ENCODE peak calls at places on chromosome 21, in ten cellular contexts. M, Z, C, E, R, S, V, Q, U and O are unnamed samples.

GRCh38 chr21:36656138-36656537 is 42.8 kb upstream of the SIM2 start:
- DNase-seq in M (peak), Z (no peak), C (no peak), E (no peak), R (no peak), S (no peak), V (no peak), Q (no peak), U (no peak), O (no peak)

GRCh38 chr21:33402011-33402979 is 918 bp upstream of the IFNGR2 start:
- DNase-seq in M (peak), Z (no peak), C (peak), E (no peak), R (peak), S (peak), V (no peak), Q (no peak), U (no peak), O (peak)

GRCh38 chr21:16978309-16978895 is 534.4 kb upstream of the CXADR start:
- DNase-seq in M (no peak), Z (no peak), C (no peak), E (no peak), R (no peak), S (no peak), V (no peak), Q (no peak), U (no peak), O (peak)

GRCh38 chr21:34640858-34641257 is 25.9 kb upstream of the RCAN1 start:
- DNase-seq in M (peak), Z (peak), C (peak), E (peak), R (no peak), S (peak), V (peak), Q (no peak), U (no peak), O (no peak)

GRCh38 chr21:33259428-33259827 is 6.7 kb upstream of the IL10RB start:
- DNase-seq in M (no peak), Z (peak), C (no peak), E (no peak), R (no peak), S (peak), V (no peak), Q (no peak), U (no peak), O (no peak)

GRCh38 chr21:22225299-22225698 is 1227.1 kb downstream of the NCAM2 start:
- DNase-seq in M (no peak), Z (no peak), C (no peak), E (no peak), R (no peak), S (no peak), V (no peak), Q (no peak), U (no peak), O (no peak)

GRCh38 chr21:45643021-45643980 is at the start of gene PCBP3:
- DNase-seq in M (peak), Z (peak), C (peak), E (peak), R (peak), S (peak), V (no peak), Q (peak), U (peak), O (peak)

GRCh38 chr21:43733529-43734071 is 14.7 kb downstream of the PDXK start:
- DNase-seq in M (peak), Z (no peak), C (peak), E (no peak), R (peak), S (peak), V (no peak), Q (no peak), U (no peak), O (no peak)

GRCh38 chr21:42765656-42766055 is 112.2 kb downstream of the PDE9A start:
- DNase-seq in M (no peak), Z (no peak), C (no peak), E (no peak), R (no peak), S (no peak), V (no peak), Q (no peak), U (no peak), O (no peak)